ENCODE peak calls at places on chromosome 17, in eight cellular contexts. M is fibroblast of mammary gland, Q is fibroblast of lung, E is AG10803, B is endothelial cell of umbilical vein, V is neural progenitor cell, Z is astrocyte of the cerebellum, X is psoas muscle. P is an unnamed sample.

GRCh38 chr17:81648013-81648706 is 8.2 kb downstream of the PDE6G start:
- DNase-seq in M (no peak), Q (no peak), E (no peak), B (no peak), V (no peak), Z (no peak), X (no peak), P (no peak)

GRCh38 chr17:31415004-31415454 is 23.6 kb downstream of the RAB11FIP4 start:
- DNase-seq in M (no peak), Q (no peak), E (no peak), B (no peak), V (no peak), Z (no peak), X (no peak), P (no peak)

GRCh38 chr17:46031920-46032319 is 32.9 kb downstream of the STH start:
- DNase-seq in M (no peak), Q (no peak), E (no peak), B (no peak), V (no peak), Z (no peak), X (no peak), P (no peak)

GRCh38 chr17:57868007-57868774 is 18.3 kb upstream of the MRPS23 start:
- DNase-seq in M (peak; percentile 95), Q (peak; percentile 95), E (peak; percentile 93), B (peak; percentile 91), V (peak; percentile 84), Z (peak; percentile 76), X (peak; percentile 88), P (peak; percentile 44)

GRCh38 chr17:76137351-76138233 is 3.5 kb downstream of the FOXJ1 start:
- DNase-seq in M (no peak), Q (no peak), E (no peak), B (no peak), V (peak; percentile 65), Z (no peak), X (no peak), P (no peak)

GRCh38 chr17:17573912-17574311 is 17.6 kb downstream of the PEMT start:
- DNase-seq in M (peak; percentile 60), Q (no peak), E (peak; percentile 71), B (no peak), V (no peak), Z (no peak), X (no peak), P (no peak)

GRCh38 chr17:65756760-65757159 is 195.3 kb upstream of the AXIN2 start:
- DNase-seq in M (no peak), Q (no peak), E (no peak), B (no peak), V (no peak), Z (no peak), X (no peak), P (no peak)

GRCh38 chr17:78933959-78934568 is 8.9 kb upstream of the TIMP2 start:
- DNase-seq in M (peak; percentile 99), Q (peak; percentile 99), E (peak; percentile 99), B (peak; percentile 96), V (peak; percentile 89), Z (peak; percentile 99), X (peak; percentile 96), P (peak; percentile 95)

GRCh38 chr17:56300191-56300590 is 146.9 kb downstream of the ANKFN1 start:
- DNase-seq in M (no peak), Q (no peak), E (no peak), B (no peak), V (no peak), Z (no peak), X (no peak), P (no peak)

GRCh38 chr17:80063815-80064585 is 27.6 kb downstream of the CCDC40 start:
- DNase-seq in M (peak; percentile 71), Q (peak; percentile 80), E (peak; percentile 25), B (no peak), V (no peak), Z (peak; percentile 9), X (peak; percentile 76), P (no peak)

GRCh38 chr17:47733414-47734288 is 615 bp downstream of the TBX21 start:
- DNase-seq in M (no peak), Q (no peak), E (no peak), B (no peak), V (peak; percentile 36), Z (no peak), X (no peak), P (no peak)

GRCh38 chr17:37088459-37088858 is 139.7 kb downstream of the AATF start:
- DNase-seq in M (no peak), Q (no peak), E (no peak), B (no peak), V (no peak), Z (no peak), X (no peak), P (no peak)

GRCh38 chr17:42287305-42288077 is 807 bp upstream of the STAT5A start:
- DNase-seq in M (peak; percentile 31), Q (no peak), E (peak; percentile 34), B (peak; percentile 55), V (no peak), Z (no peak), X (peak; percentile 47), P (no peak)

GRCh38 chr17:45883063-45883462 is 11.3 kb upstream of the MAPT start:
- DNase-seq in M (no peak), Q (no peak), E (no peak), B (no peak), V (no peak), Z (no peak), X (peak; percentile 63), P (no peak)

GRCh38 chr17:38749222-38750043 is 1.3 kb upstream of the PCGF2 start:
- DNase-seq in M (peak; percentile 60), Q (peak; percentile 74), E (peak; percentile 50), B (peak; percentile 65), V (peak; percentile 90), Z (no peak), X (peak; percentile 91), P (no peak)

GRCh38 chr17:65698381-65699061 is 137.1 kb upstream of the AXIN2 start:
- DNase-seq in M (peak; percentile 37), Q (peak; percentile 94), E (peak; percentile 27), B (peak; percentile 55), V (peak; percentile 46), Z (peak; percentile 59), X (no peak), P (no peak)

GRCh38 chr17:31248986-31249385 is 48.1 kb downstream of the OMG start:
- DNase-seq in M (peak; percentile 50), Q (peak; percentile 90), E (peak; percentile 74), B (no peak), V (no peak), Z (peak; percentile 29), X (no peak), P (peak; percentile 56)

GRCh38 chr17:57665128-57665527 is 80.0 kb downstream of the CCDC182 start:
- DNase-seq in M (no peak), Q (no peak), E (no peak), B (no peak), V (peak; percentile 39), Z (no peak), X (no peak), P (no peak)

GRCh38 chr17:73841431-73842060 is 197.3 kb upstream of the SDK2 start:
- DNase-seq in M (peak; percentile 48), Q (no peak), E (no peak), B (no peak), V (peak; percentile 66), Z (no peak), X (no peak), P (no peak)
- TF ChIP-seq CTCF in M (peak; percentile 91), Q (peak; percentile 82), E (peak; percentile 62), B (no peak), V (peak; percentile 78), Z (peak; percentile 41), X (peak; percentile 12), P (no peak)

GRCh38 chr17:77404812-77405581 is 264.2 kb downstream of the SEC14L1 start:
- DNase-seq in M (peak; percentile 79), Q (peak; percentile 84), E (peak; percentile 83), B (peak; percentile 82), V (no peak), Z (no peak), X (no peak), P (peak; percentile 33)
- H3K4me3 ChIP-seq in M (no peak overlapping the region), Q (no peak overlapping the region), E (no peak overlapping the region), B (no peak overlapping the region), V (no peak overlapping the region), Z (no peak overlapping the region), X (no peak overlapping the region), P (no peak overlapping the region)

GRCh38 chr17:28426081-28426519 is 20.1 kb upstream of the SLC46A1 start:
- DNase-seq in M (peak; percentile 2), Q (no peak), E (no peak), B (no peak), V (peak; percentile 54), Z (no peak), X (no peak), P (no peak)
- TF ChIP-seq CTCF in M (peak; percentile 38), Q (peak; percentile 32), E (peak; percentile 32), B (peak; percentile 36), V (peak; percentile 57), Z (peak; percentile 43), X (no peak), P (peak; percentile 26)

DNA sequence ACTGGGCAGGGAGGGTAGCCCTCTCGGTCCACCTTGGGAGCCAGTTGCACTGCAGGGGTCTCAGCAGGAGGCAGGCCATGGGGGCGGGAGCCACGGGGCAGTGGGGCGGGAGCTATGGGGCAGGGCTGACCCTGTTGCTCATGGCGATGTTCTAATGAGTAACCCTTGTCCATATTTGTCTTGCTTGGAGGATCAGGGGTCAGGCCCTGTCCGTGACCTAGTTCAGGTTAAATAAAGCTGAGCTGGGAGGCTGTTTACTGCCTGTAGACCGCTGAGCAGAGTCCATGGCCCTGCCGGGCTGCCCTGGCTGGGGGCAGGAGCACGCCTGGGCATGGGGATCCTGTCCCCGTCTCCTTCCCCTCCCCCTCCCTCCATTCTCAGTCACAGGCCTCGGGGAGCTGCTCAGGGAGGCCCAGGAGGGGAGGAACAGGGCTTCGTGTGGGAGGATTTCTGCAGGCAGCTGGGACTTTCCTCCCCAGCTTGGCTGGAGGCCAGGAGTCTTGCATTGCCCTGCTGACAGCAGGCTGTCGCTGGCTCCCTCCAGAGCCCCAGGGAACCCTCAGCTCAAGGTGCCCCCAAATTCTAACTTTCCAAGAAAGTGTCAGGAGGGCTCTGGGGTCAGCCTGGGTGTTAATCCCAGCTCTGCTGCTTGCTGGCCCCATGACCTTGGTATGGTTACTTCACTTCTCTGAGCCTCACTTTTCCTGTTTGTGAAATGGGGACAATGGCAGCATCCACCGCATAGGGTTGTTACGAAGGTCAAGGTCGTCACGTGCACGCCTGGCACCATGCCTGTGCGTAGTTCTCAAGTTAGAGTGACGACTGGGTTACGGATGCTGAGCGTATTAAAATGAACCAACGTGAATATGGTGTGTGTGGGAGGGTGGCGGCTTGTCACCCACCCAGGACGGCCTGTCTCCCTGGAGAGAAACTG is 6.1 kb upstream of the SERPINF2 start:
- DNase-seq in M (peak; percentile 85), Q (peak; percentile 59), E (peak; percentile 60), B (no peak), V (no peak), Z (no peak), X (peak; percentile 76), P (peak; percentile 40)
- H3K4me3 ChIP-seq in M (no peak overlapping the region), Q (no peak overlapping the region), E (no peak overlapping the region), B (no peak overlapping the region), V (no peak overlapping the region), Z (no peak overlapping the region), X (no peak overlapping the region), P (no peak overlapping the region)

P was measured in AG04449.